ENCODE peak calls at places on chromosomes 12 and 14, in six cellular contexts. M is Panc1, Z is tibial artery, O is DND-41, C is mucosa of descending colon, E is cardiac muscle cell. D is an unnamed sample.
A peak's percentile ranks its signal among the peaks of the same experiment; 100 is the strongest.

GRCh38 chr12:96720363-96720705 is 186.7 kb upstream of the NEDD1 start:
- DNase-seq in M (no peak), O (peak; percentile 59), Z (no peak), C (no peak), E (peak; percentile 8), D (peak; percentile 42)

GRCh38 chr12:13571035-13571434 is 374.5 kb downstream of the EMP1 start:
- DNase-seq in E (no peak), M (no peak), C (no peak), O (no peak), Z (no peak), D (no peak)

GRCh38 chr14:77184396-77185092 is 2.9 kb downstream of the TMEM63C start:
- DNase-seq in O (no peak), C (peak; percentile 76), M (no peak), E (no peak), Z (no peak), D (no peak)

GRCh38 chr14:32430326-32430725 is 101.2 kb downstream of the AKAP6 start:
- DNase-seq in Z (no peak), M (no peak), O (no peak), E (peak; percentile 11), C (no peak), D (no peak)

GRCh38 chr14:24243336-24243836 is 963 bp upstream of the TINF2 start:
- DNase-seq in O (no peak), C (no peak), E (no peak), M (no peak), Z (no peak), D (peak; percentile 52)

GRCh38 chr12:14814082-14814481 is at the start of gene SMCO3:
- DNase-seq in Z (no peak), M (no peak), E (no peak), C (no peak), O (no peak), D (no peak)

GRCh38 chr14:65237023-65237814 is 134.9 kb upstream of the MAX start:
- DNase-seq in M (no peak), Z (peak; percentile 13), O (no peak), C (no peak), E (peak; percentile 75), D (no peak)

GRCh38 chr12:18861287-18861858 is 123.5 kb downstream of the CAPZA3 start:
- DNase-seq in E (peak; percentile 56), M (no peak), Z (no peak), O (no peak), C (no peak), D (no peak)

GRCh38 chr14:34014936-34015335 is 64.1 kb upstream of the EGLN3 start:
- DNase-seq in C (no peak), O (peak; percentile 38), M (no peak), Z (no peak), E (no peak), D (no peak)

GRCh38 chr14:54362089-54362504 is 34.7 kb upstream of the CDKN3 start:
- DNase-seq in O (no peak), C (no peak), E (no peak), Z (no peak), M (no peak), D (no peak)

GRCh38 chr12:99004799-99005474 is 359.8 kb downstream of the APAF1 start:
- DNase-seq in C (no peak), Z (no peak), M (no peak), E (no peak), O (no peak), D (no peak)

GRCh38 chr12:43973385-43973784 is 137.5 kb downstream of the TMEM117 start:
- DNase-seq in M (no peak), O (no peak), Z (no peak), C (no peak), E (no peak), D (no peak)
- TF ChIP-seq CTCF in M (no peak), O (no peak), Z (no peak), C (no peak), E (no peak), D (no peak)

DNA sequence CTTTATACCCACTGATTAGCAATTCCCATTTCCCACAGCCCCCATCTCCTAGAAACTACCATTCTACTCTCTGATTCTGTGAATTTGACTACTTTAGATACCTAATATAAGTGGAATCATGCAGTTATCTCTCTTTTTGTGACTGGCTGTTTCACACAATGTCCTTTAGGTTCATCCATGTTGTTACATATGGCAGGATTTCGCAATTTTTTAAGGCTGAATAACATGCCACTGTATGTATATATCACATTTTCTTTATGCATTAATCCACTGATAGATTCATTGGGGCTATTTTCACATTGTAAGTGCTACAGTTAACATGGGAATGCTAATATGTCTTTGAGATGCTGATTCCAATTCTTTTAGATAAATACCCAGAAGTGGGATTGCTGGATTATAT is 11.8 kb upstream of the TBK1 start:
- DNase-seq in Z (no peak), C (no peak), M (no peak), E (no peak), O (no peak), D (no peak)
- H3K36me3 ChIP-seq in Z (peaks cover 59% of the 10 kb centered on the region), C (peaks cover 8% of the 10 kb centered on the region), M (peaks cover 36% of the 10 kb centered on the region), E (peaks cover 56% of the 10 kb centered on the region), O (peaks cover 97% of the 10 kb centered on the region), D (peaks cover 10% of the 10 kb centered on the region)

GRCh38 chr12:88228720-88229119 is 86.6 kb downstream of the TMTC3 start:
- DNase-seq in M (no peak), O (no peak), Z (no peak), E (no peak), C (no peak), D (no peak)
- TF ChIP-seq CTCF in M (no peak), O (no peak), Z (no peak), E (no peak), C (no peak), D (no peak)

DNA sequence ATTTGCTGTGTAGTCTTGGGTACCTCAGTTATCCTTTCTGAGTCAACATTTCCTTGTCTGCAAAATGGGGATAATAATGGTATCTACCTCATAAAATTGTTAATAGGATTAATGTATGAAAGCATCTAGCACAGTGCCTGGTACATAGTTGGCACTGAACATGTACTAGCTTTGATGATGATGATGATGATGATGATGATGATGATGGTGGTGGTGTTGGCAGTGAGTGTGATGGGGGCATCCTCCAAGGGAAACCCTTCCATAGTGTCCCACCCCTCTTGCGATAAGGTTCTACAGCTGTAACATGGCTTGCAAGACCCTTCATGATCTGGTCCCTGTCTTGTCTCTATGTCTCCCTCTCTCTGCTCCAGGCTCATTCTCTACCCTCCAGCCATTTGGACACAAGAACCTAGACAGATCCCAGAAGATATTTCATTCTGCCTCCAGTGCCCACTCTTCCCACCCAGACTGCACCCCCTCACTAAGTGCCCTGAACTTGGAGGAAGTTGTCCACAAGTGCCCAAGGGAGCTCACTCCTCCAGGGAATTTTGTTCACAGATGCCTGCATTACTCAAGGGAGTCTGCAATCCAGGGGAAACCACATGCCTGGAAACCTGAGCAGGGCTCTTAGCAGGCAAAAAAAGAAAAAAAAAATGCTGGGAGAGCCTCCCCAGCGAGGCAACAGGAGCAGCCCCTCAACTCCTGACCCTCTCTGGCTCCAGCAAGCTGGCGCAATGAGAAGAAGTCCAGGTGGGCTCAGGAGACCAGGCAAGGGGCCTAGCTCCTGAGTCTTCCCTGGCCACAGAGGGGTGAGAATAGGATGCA is 10.1 kb upstream of the BDKRB1 start:
- DNase-seq in O (no peak), M (no peak), C (no peak), E (peak; percentile 73), Z (no peak), D (no peak)
- H3K36me3 ChIP-seq in O (no peaks in the 10 kb centered on the region), M (no peaks in the 10 kb centered on the region), C (no peaks in the 10 kb centered on the region), E (no peaks in the 10 kb centered on the region), Z (no peaks in the 10 kb centered on the region), D (no peaks in the 10 kb centered on the region)

GRCh38 chr14:60488175-60488574 is 2.3 kb upstream of the C14orf39 start:
- DNase-seq in O (no peak), M (no peak), C (no peak), E (no peak), Z (no peak), D (no peak)
- TF ChIP-seq CTCF in O (no peak), M (peak; percentile 19), C (no peak), E (peak; percentile 21), Z (no peak), D (no peak)

GRCh38 chr12:114901316-114901715 is 217.3 kb upstream of the TBX3 start:
- DNase-seq in C (no peak), O (no peak), E (no peak), M (no peak), Z (no peak), D (no peak)
- H3K36me3 ChIP-seq in C (no peaks in the 10 kb centered on the region), O (no peaks in the 10 kb centered on the region), E (no peaks in the 10 kb centered on the region), M (no peaks in the 10 kb centered on the region), Z (no peaks in the 10 kb centered on the region), D (no peaks in the 10 kb centered on the region)

GRCh38 chr12:83389237-83389996 is 702.7 kb downstream of the TMTC2 start:
- DNase-seq in M (no peak), O (no peak), Z (no peak), C (peak; percentile 45), E (no peak), D (no peak)
- TF ChIP-seq CTCF in M (no peak), O (no peak), Z (no peak), C (no peak), E (no peak), D (no peak)